ENCODE peak calls at places on chromosome 13, in eight cellular contexts. One of them, this sample, is unnamed.

GRCh38 chr13:22563272-22563671 is 617.5 kb upstream of the SGCG start:
- DNase-seq in T-cell: no peak
- DNase-seq in NCI-H2171: no peak
- DNase-seq in choroid plexus epithelial cell: no peak
- DNase-seq in naive thymus-derived CD8-positive, alpha-beta T cell: no peak
- DNase-seq in sciatic nerve: no peak
- DNase-seq in WTC11: no peak
- DNase-seq in dorsolateral prefrontal cortex: no peak
- DNase-seq in this sample: no peak

GRCh38 chr13:40026741-40027140 is 371.3 kb downstream of the COG6 start:
- DNase-seq in T-cell: no peak
- DNase-seq in NCI-H2171: no peak
- DNase-seq in choroid plexus epithelial cell: no peak
- DNase-seq in naive thymus-derived CD8-positive, alpha-beta T cell: no peak
- DNase-seq in sciatic nerve: no peak
- DNase-seq in WTC11: no peak
- DNase-seq in dorsolateral prefrontal cortex: no peak
- DNase-seq in this sample: no peak

GRCh38 chr13:49082653-49083536 is 107.2 kb downstream of the FNDC3A start:
- DNase-seq in T-cell: no peak
- DNase-seq in NCI-H2171: no peak
- DNase-seq in choroid plexus epithelial cell: peak
- DNase-seq in naive thymus-derived CD8-positive, alpha-beta T cell: no peak
- DNase-seq in sciatic nerve: no peak
- DNase-seq in WTC11: no peak
- DNase-seq in dorsolateral prefrontal cortex: no peak
- DNase-seq in this sample: no peak

GRCh38 chr13:110652755-110653154 is 37.4 kb downstream of the NAXD start:
- DNase-seq in T-cell: no peak
- DNase-seq in NCI-H2171: no peak
- DNase-seq in choroid plexus epithelial cell: no peak
- DNase-seq in naive thymus-derived CD8-positive, alpha-beta T cell: no peak
- DNase-seq in sciatic nerve: no peak
- DNase-seq in WTC11: no peak
- DNase-seq in dorsolateral prefrontal cortex: no peak
- DNase-seq in this sample: no peak

GRCh38 chr13:100611678-100612492 is 23.3 kb upstream of the GGACT start:
- DNase-seq in T-cell: no peak
- DNase-seq in NCI-H2171: no peak
- DNase-seq in choroid plexus epithelial cell: no peak
- DNase-seq in naive thymus-derived CD8-positive, alpha-beta T cell: no peak
- DNase-seq in sciatic nerve: no peak
- DNase-seq in WTC11: no peak
- DNase-seq in dorsolateral prefrontal cortex: no peak
- DNase-seq in this sample: no peak

GRCh38 chr13:102879793-102880499 is 34.1 kb downstream of the ERCC5 start:
- DNase-seq in T-cell: no peak
- DNase-seq in NCI-H2171: no peak
- DNase-seq in choroid plexus epithelial cell: no peak
- DNase-seq in naive thymus-derived CD8-positive, alpha-beta T cell: no peak
- DNase-seq in sciatic nerve: no peak
- DNase-seq in WTC11: no peak
- DNase-seq in dorsolateral prefrontal cortex: no peak
- DNase-seq in this sample: no peak

GRCh38 chr13:49190901-49191300 is 29.2 kb upstream of the MLNR start:
- DNase-seq in T-cell: no peak
- DNase-seq in NCI-H2171: no peak
- DNase-seq in choroid plexus epithelial cell: no peak
- DNase-seq in naive thymus-derived CD8-positive, alpha-beta T cell: no peak
- DNase-seq in sciatic nerve: no peak
- DNase-seq in WTC11: no peak
- DNase-seq in dorsolateral prefrontal cortex: no peak
- DNase-seq in this sample: no peak

GRCh38 chr13:76758738-76759137 is 127.5 kb downstream of the KCTD12 start:
- DNase-seq in T-cell: no peak
- DNase-seq in NCI-H2171: no peak
- DNase-seq in choroid plexus epithelial cell: peak
- DNase-seq in naive thymus-derived CD8-positive, alpha-beta T cell: no peak
- DNase-seq in sciatic nerve: no peak
- DNase-seq in WTC11: no peak
- DNase-seq in dorsolateral prefrontal cortex: no peak
- DNase-seq in this sample: no peak

GRCh38 chr13:79225487-79226232 is 180.4 kb downstream of the RBM26 start:
- DNase-seq in T-cell: no peak
- DNase-seq in NCI-H2171: no peak
- DNase-seq in choroid plexus epithelial cell: no peak
- DNase-seq in naive thymus-derived CD8-positive, alpha-beta T cell: no peak
- DNase-seq in sciatic nerve: no peak
- DNase-seq in WTC11: no peak
- DNase-seq in dorsolateral prefrontal cortex: no peak
- DNase-seq in this sample: no peak

This sample was measured in GM23338.